ENCODE peak calls at places on chromosomes 16 and 17, in ten cellular contexts. T, N, Y, U, B, O, W, Q, J and X are unnamed samples. For H3K4me1, the result is how much of the 10 kb centered on the place peaks cover.

GRCh38 chr16:4184038-4184702 is 57.7 kb downstream of the SRL start:
- DNase-seq in U (no peak), Q (no peak), T (no peak), W (no peak), Y (no peak), O (no peak), N (no peak), J (no peak), B (no peak), X (no peak)

GRCh38 chr16:88767546-88767945 is 17.5 kb downstream of the PIEZO1 start:
- DNase-seq in B (no peak), O (no peak), N (no peak), J (no peak), Y (no peak), W (no peak), Q (no peak), T (no peak), U (no peak), X (no peak)

GRCh38 chr17:1779571-1780074 is 17.8 kb downstream of the SERPINF1 start:
- DNase-seq in Q (no peak), N (no peak), Y (peak), J (no peak), W (peak), B (peak), U (peak), O (peak), T (no peak), X (peak)

GRCh38 chr16:68368602-68368944 is 57.8 kb downstream of the PRMT7 start:
- DNase-seq in N (no peak), B (no peak), J (no peak), W (no peak), U (no peak), O (no peak), Y (no peak), Q (no peak), T (no peak), X (no peak)

GRCh38 chr16:49469930-49470451 is 96.4 kb downstream of the C16orf78 start:
- DNase-seq in O (no peak), U (no peak), B (no peak), T (no peak), Q (no peak), N (no peak), J (peak), W (peak), Y (peak), X (no peak)

GRCh38 chr17:65219124-65219523 is 82.0 kb downstream of the RGS9 start:
- DNase-seq in J (no peak), T (no peak), B (peak), N (no peak), Y (no peak), W (no peak), U (no peak), Q (no peak), O (no peak), X (no peak)

GRCh38 chr17:29140631-29141483 is 39.3 kb downstream of the MYO18A start:
- DNase-seq in U (no peak), T (peak), W (peak), Y (no peak), O (no peak), J (no peak), B (no peak), N (peak), Q (no peak), X (no peak)

GRCh38 chr17:78602246-78602645 is 25.1 kb upstream of the DNAH17 start:
- DNase-seq in Y (no peak), J (peak), T (no peak), U (no peak), N (no peak), O (no peak), W (no peak), Q (no peak), B (no peak), X (no peak)

GRCh38 chr17:40651939-40652338 is 4.3 kb upstream of the SMARCE1 start:
- DNase-seq in J (no peak), N (no peak), O (no peak), Q (no peak), U (no peak), Y (no peak), T (no peak), B (no peak), W (no peak), X (no peak)

GRCh38 chr17:74297941-74298340 is 23.9 kb downstream of the DNAI2 start:
- DNase-seq in W (no peak), O (no peak), T (peak), N (no peak), Q (no peak), U (peak), Y (no peak), J (no peak), B (peak), X (no peak)

GRCh38 chr17:80705988-80706387 is 161.3 kb downstream of the RPTOR start:
- DNase-seq in N (no peak), Y (no peak), B (no peak), Q (no peak), T (peak), O (no peak), U (no peak), J (no peak), W (no peak), X (no peak)

GRCh38 chr16:76081936-76082335 is 195.3 kb upstream of the CNTNAP4 start:
- DNase-seq in O (no peak), B (no peak), T (no peak), N (no peak), U (peak), J (no peak), W (no peak), Y (no peak), Q (no peak), X (no peak)

GRCh38 chr17:48541036-48541573 is 3.8 kb downstream of the HOXB2 start:
- DNase-seq in Q (no peak), B (peak), O (no peak), N (no peak), U (peak), Y (no peak), T (peak), J (no peak), W (no peak), X (no peak)

GRCh38 chr17:64546716-64547115 is 39.9 kb downstream of the CEP95 start:
- DNase-seq in O (no peak), Q (no peak), Y (no peak), W (no peak), B (no peak), N (no peak), T (no peak), U (no peak), J (no peak), X (no peak)

GRCh38 chr17:3539881-3540540 is 17.6 kb downstream of the TRPV3 start:
- DNase-seq in T (peak), B (no peak), J (no peak), O (no peak), U (no peak), W (no peak), Y (no peak), Q (no peak), N (no peak), X (no peak)

GRCh38 chr16:8964462-8964861 is 756 bp upstream of the USP7 start:
- DNase-seq in O (no peak), U (no peak), N (no peak), Y (no peak), W (no peak), Q (no peak), T (no peak), J (no peak), B (no peak), X (no peak)

GRCh38 chr17:49108318-49108717 is 24.3 kb upstream of the B4GALNT2 start:
- DNase-seq in Q (peak), B (peak), W (no peak), N (no peak), U (peak), O (peak), T (no peak), Y (no peak), J (no peak), X (peak)

GRCh38 chr17:38326996-38327792 is 16.6 kb downstream of the GPR179 start:
- DNase-seq in B (no peak), O (no peak), N (no peak), U (no peak), Q (no peak), W (peak), J (no peak), Y (no peak), T (no peak), X (no peak)

GRCh38 chr17:81064746-81065475 is 30.0 kb downstream of the BAIAP2 start:
- DNase-seq in O (peak), N (no peak), J (peak), Y (no peak), B (peak), Q (no peak), U (no peak), T (no peak), W (peak), X (peak)

GRCh38 chr17:81722184-81723120 is 10.4 kb downstream of the SLC25A10 start:
- DNase-seq in J (peak), U (peak), Q (no peak), T (no peak), W (no peak), B (peak), Y (peak), O (no peak), N (no peak), X (no peak)

GRCh38 chr17:11986939-11987329 is 10.3 kb downstream of the ZNF18 start:
- DNase-seq in Q (peak), O (peak), B (peak), U (peak), Y (no peak), W (no peak), T (peak), N (no peak), J (no peak), X (peak)

GRCh38 chr16:84925773-84926372 is 85.5 kb downstream of the ZDHHC7 start:
- DNase-seq in T (no peak), O (no peak), U (no peak), Y (no peak), B (no peak), Q (no peak), N (no peak), J (peak), W (no peak), X (no peak)

DNA sequence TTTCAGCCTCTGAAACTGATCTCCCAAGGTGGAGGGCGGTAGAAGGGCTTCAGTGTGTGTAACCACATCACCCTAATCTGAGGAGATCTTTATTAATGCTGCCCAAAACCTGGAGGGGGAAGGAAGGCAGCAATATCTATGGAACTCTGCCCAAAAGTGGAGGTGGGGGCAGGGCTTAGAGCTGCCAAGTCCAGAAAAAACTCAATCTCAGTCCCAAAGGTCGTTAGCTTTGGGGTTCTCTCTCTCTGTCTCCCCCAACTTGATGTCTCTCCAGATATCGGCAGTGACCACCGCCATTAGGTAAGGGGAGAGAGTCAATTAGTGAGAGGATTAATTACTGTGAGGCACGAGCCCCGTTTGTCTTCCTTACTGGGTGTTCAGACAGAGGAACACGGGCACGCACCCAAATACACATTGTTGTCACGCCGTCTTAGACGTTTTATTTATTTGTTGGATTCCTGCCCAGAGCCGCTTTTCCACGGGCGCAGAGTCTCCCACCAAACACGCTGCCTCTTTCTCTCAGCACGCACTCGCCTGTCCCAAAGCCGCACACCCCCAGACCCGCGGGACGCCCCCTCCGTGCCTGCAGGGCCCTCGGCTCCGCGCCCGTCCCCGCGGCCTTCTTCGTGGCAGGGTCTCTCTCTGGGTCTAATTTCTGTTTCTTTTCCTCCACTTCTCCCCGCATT is 5.4 kb upstream of the LHX1 start:
- DNase-seq in J (no peak), T (no peak), O (peak), N (no peak), B (no peak), W (no peak), Q (no peak), U (no peak), Y (no peak), X (no peak)
- H3K4me1 ChIP-seq in J (under half), T (half or more), O (under half), N (half or more), B (under half), W (half or more), Q (under half), U (under half), Y (under half), X (under half)

DNA sequence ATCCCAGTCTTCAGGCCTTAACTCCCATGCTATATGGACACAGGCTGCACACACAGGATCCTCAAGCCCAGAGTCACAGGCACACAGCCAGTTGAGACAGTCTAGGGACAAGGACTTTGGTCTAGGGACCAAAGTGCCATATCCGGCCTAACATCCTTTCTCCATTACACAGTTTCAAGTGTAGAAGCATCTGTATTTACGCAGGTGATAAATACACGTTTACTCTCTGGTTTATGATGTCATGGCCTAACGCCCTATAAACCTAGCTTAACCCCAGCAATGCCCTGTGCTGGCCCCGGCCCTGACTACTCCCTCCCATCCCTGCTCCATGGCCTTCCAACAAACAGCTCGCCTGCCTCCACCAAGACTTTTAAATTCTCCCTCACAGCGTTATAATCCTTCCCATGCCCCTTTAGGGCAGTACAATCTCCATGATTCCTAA is 17.1 kb downstream of the CUEDC1 start:
- DNase-seq in W (no peak), Q (no peak), Y (no peak), U (no peak), O (no peak), T (no peak), B (no peak), N (no peak), J (no peak), X (no peak)
- H3K4me1 ChIP-seq in W (half or more), Q (half or more), Y (under half), U (under half), O (under half), T (under half), B (under half), N (under half), J (under half), X (under half)

DNA sequence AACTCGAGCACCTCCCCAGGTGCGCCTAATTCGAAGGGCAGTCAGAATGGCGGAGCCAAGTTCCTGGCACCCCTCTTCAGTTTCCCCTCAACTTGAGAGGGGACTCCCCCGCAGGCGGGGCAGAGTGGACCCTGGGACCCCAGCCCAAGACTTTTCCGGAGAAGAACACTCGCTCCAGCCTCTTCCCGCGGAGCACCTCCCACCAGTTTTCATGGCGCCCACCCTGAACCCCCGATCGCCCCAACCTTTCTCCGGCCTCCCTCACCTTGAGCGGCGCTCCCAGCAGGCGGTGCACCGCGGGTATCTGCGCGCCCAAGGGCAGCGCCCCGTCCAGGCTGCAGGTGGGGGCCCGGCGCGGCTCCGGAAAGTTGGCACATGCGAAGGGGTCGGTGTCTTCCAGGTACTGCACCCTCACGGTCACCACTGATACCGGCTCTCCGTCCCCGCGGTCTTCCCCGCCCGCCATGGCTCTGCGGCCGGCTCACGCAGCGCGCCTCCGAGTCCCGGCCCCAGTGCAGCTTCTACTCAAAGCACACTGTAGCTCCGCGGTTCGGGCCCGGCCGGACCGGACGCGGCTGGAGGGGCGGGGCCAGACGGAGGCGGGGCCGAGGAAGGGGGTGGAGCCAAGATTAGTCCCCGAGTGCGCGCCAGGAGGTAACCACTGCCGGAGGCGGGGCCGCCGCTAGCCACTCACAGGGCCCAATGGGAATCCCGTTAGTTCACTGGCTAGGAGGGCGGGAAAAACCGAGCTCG is at the start of gene FHOD1:
- DNase-seq in B (peak), Q (peak), W (peak), Y (peak), T (peak), N (peak), U (peak), J (peak), O (peak), X (peak)
- H3K4me1 ChIP-seq in B (half or more), Q (half or more), W (half or more), Y (under half), T (half or more), N (under half), U (half or more), J (under half), O (half or more), X (half or more)

GRCh38 chr17:32567511-32567910 is 80.7 kb downstream of the CDK5R1 start:
- DNase-seq in Q (no peak), T (no peak), B (no peak), Y (no peak), J (no peak), N (no peak), W (no peak), U (peak), O (no peak), X (no peak)

GRCh38 chr17:32568673-32569072 is 81.9 kb downstream of the CDK5R1 start:
- DNase-seq in O (no peak), N (no peak), Q (no peak), Y (no peak), W (no peak), T (no peak), U (no peak), B (no peak), J (no peak), X (no peak)

GRCh38 chr17:32566303-32566702 is 79.5 kb downstream of the CDK5R1 start:
- DNase-seq in J (no peak), Q (no peak), N (no peak), U (no peak), T (no peak), B (no peak), O (no peak), Y (no peak), W (no peak), X (no peak)

GRCh38 chr17:32565401-32565800 is 78.6 kb downstream of the CDK5R1 start:
- DNase-seq in N (no peak), U (no peak), T (no peak), O (no peak), W (no peak), B (no peak), Q (no peak), Y (no peak), J (no peak), X (no peak)

GRCh38 chr17:32567086-32567485 is 80.3 kb downstream of the CDK5R1 start:
- DNase-seq in O (no peak), N (no peak), B (no peak), Y (no peak), Q (no peak), J (no peak), W (no peak), U (peak), T (no peak), X (no peak)
- H3K4me1 ChIP-seq in O (under half), N (under half), B (under half), Y (under half), Q (under half), J (under half), W (under half), U (under half), T (under half), X (under half)

GRCh38 chr17:57622327-57622885 is 122.7 kb downstream of the CCDC182 start:
- DNase-seq in Y (no peak), O (no peak), W (no peak), Q (no peak), T (no peak), N (no peak), U (no peak), B (no peak), J (no peak), X (no peak)

GRCh38 chr17:57624390-57624789 is 120.7 kb downstream of the CCDC182 start:
- DNase-seq in N (no peak), B (no peak), O (no peak), U (no peak), T (no peak), Y (no peak), Q (no peak), W (no peak), J (no peak), X (no peak)

GRCh38 chr17:57622886-57623433 is 122.1 kb downstream of the CCDC182 start:
- DNase-seq in Y (no peak), N (no peak), O (peak), J (no peak), T (no peak), W (no peak), B (peak), Q (peak), U (peak), X (peak)

GRCh38 chr17:57625511-57625910 is 119.6 kb downstream of the CCDC182 start:
- DNase-seq in T (no peak), O (no peak), W (no peak), Q (no peak), N (no peak), B (no peak), U (no peak), J (no peak), Y (no peak), X (no peak)

GRCh38 chr17:57623620-57624019 is 121.5 kb downstream of the CCDC182 start:
- DNase-seq in Y (no peak), J (no peak), T (no peak), O (no peak), Q (no peak), U (no peak), N (no peak), W (no peak), B (no peak), X (no peak)
- H3K4me1 ChIP-seq in Y (under half), J (under half), T (under half), O (under half), Q (under half), U (under half), N (under half), W (under half), B (under half), X (under half)

GRCh38 chr17:28055546-28056275 is 13.2 kb downstream of the NLK start:
- DNase-seq in Q (no peak), J (no peak), W (no peak), Y (no peak), O (no peak), N (no peak), B (no peak), U (no peak), T (no peak), X (no peak)
- H3K4me1 ChIP-seq in Q (under half), J (under half), W (half or more), Y (under half), O (under half), N (under half), B (under half), U (under half), T (under half), X (under half)

DNA sequence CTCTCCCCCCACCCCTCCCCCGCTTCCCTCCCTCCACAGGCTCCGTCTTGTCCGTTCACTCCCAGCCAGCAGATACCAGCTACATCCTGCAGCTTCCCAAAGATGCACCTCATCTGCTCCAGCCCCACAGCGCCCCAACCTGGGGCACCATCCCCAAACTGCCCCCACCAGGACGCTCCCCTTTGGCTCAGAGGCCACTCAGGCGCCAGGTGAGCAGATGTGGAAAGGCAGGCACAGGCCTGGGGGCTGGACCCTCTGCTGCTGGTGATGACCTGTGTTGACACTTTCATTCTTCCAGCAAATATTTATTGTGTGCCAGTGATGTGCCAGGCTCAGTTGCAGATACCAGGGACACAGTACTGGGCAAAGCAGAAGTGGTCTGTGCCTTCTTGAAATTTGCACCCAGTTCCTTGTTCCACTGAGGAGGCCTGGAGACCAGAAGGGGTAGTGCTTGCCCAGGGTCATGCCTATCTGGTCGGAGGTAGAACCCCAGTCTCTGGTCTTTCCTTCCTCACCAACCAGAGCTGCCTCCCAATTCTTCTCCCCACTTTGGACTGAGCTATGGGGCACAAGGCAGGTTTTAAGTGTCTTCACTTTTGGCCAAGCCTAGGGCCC is 10.3 kb upstream of the ABCC3 start:
- DNase-seq in Q (no peak), J (no peak), Y (no peak), O (no peak), U (no peak), W (no peak), B (no peak), N (no peak), T (no peak), X (no peak)
- H3K4me1 ChIP-seq in Q (under half), J (under half), Y (under half), O (under half), U (under half), W (under half), B (under half), N (under half), T (under half), X (under half)